ENCODE peak calls at places on chromosomes 12 and 14, in six cellular contexts. Y is cardiac muscle cell, G is lower lobe of right lung, J is spleen, P is tibial artery, W is heart left ventricle. B is an unnamed sample.

GRCh38 chr12:6074394-6074793 is 50.1 kb downstream of the VWF start:
- DNase-seq in Y (no peak), G (no peak), J (peak; percentile 46), P (no peak), W (no peak), B (peak; percentile 8)

GRCh38 chr12:78470354-78471195 is 394.0 kb upstream of the SYT1 start:
- DNase-seq in Y (peak; percentile 23), P (no peak), J (no peak), W (no peak), G (no peak), B (no peak)

GRCh38 chr12:110223777-110224378 is 57.2 kb upstream of the ATP2A2 start:
- DNase-seq in G (no peak), W (no peak), Y (no peak), J (no peak), P (no peak), B (no peak)

GRCh38 chr12:124408822-124409517 is 114.1 kb downstream of the RFLNA start:
- DNase-seq in J (no peak), W (no peak), G (no peak), P (no peak), Y (no peak), B (no peak)

GRCh38 chr12:76586764-76587395 is 27.3 kb upstream of the OSBPL8 start:
- DNase-seq in G (no peak), P (no peak), W (no peak), J (no peak), Y (peak; percentile 38), B (no peak)

GRCh38 chr12:66409195-66409871 is 107.0 kb downstream of the HELB start:
- DNase-seq in J (no peak), G (no peak), P (no peak), Y (peak; percentile 42), W (no peak), B (no peak)

GRCh38 chr14:61564623-61565091 is 130.7 kb upstream of the HIF1A start:
- DNase-seq in J (no peak), Y (no peak), P (no peak), W (no peak), G (no peak), B (no peak)

GRCh38 chr12:25960176-25960575 is 1.7 kb downstream of the RASSF8 start:
- DNase-seq in W (peak; percentile 45), G (no peak), Y (peak; percentile 35), P (peak; percentile 51), J (no peak), B (peak; percentile 29)

GRCh38 chr14:39268393-39268792 is 34.7 kb downstream of the MIA2 start:
- DNase-seq in Y (peak; percentile 37), J (no peak), G (no peak), P (no peak), W (no peak), B (no peak)

GRCh38 chr14:82366803-82367202 is 833.1 kb upstream of the SEL1L start:
- DNase-seq in G (no peak), J (no peak), W (no peak), Y (peak; percentile 14), P (no peak), B (no peak)

GRCh38 chr12:95218852-95219171 is 1.2 kb downstream of the VEZT start:
- DNase-seq in Y (peak; percentile 15), J (peak; percentile 38), P (no peak), G (no peak), W (no peak), B (no peak)

GRCh38 chr12:116172224-116172849 is 105.2 kb downstream of the MED13L start:
- DNase-seq in P (no peak), W (no peak), G (no peak), Y (no peak), J (no peak), B (no peak)

GRCh38 chr14:75247286-75247922 is 31.2 kb upstream of the FOS start:
- DNase-seq in G (peak; percentile 7), J (no peak), Y (no peak), P (no peak), W (no peak), B (no peak)

DNA sequence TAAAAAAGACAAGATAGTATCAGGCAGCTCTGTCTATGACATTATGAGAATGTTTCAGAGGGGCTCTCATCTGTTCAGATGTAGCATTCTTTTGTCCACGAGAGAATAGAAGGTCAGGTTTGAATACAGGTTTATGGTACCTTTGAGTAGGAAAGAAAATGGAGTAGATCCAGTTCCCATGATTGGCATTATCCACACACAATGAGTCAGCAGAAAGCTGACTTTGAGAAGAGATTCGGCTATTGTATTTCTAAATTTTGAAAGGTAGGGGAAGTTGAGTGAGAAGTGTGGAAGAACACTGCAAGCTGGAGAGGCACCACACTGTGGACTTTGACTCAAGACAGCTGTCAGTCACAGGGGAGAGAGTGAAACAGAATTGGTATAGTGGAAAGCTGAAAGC is 135.4 kb downstream of the SYT10 start:
- DNase-seq in W (no peak), Y (no peak), P (no peak), J (no peak), G (no peak), B (no peak)
- H3K9me3 ChIP-seq in W (no peaks in the 10 kb centered on the region), Y (no peaks in the 10 kb centered on the region), P (no peaks in the 10 kb centered on the region), J (no peaks in the 10 kb centered on the region), G (peaks cover 7% of the 10 kb centered on the region), B (peaks cover 28% of the 10 kb centered on the region)

DNA sequence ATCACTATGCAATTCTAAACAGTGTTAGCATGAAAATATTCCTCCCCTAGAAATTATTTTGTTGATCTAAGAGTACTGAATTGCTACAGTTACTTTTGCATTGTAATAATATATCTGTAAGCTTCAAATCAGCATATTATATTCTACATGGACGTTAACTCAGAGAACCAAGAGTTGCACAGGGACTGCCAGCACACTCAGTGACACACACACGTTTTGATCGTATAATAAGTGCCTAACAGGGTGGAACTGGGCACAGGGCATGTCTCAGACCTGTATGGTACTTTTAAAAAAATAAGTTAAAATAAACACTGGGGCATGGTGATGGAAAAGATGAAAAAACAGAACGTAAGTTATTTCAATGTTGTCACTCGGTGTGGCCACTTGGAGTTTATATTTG is 451.6 kb downstream of the RGS6 start:
- DNase-seq in J (no peak), G (no peak), Y (no peak), P (no peak), W (no peak), B (no peak)
- H3K4me3 ChIP-seq in J (no peak overlapping the region), G (no peak overlapping the region), Y (no peak overlapping the region), P (no peak overlapping the region), W (no peak overlapping the region), B (no peak overlapping the region)

DNA sequence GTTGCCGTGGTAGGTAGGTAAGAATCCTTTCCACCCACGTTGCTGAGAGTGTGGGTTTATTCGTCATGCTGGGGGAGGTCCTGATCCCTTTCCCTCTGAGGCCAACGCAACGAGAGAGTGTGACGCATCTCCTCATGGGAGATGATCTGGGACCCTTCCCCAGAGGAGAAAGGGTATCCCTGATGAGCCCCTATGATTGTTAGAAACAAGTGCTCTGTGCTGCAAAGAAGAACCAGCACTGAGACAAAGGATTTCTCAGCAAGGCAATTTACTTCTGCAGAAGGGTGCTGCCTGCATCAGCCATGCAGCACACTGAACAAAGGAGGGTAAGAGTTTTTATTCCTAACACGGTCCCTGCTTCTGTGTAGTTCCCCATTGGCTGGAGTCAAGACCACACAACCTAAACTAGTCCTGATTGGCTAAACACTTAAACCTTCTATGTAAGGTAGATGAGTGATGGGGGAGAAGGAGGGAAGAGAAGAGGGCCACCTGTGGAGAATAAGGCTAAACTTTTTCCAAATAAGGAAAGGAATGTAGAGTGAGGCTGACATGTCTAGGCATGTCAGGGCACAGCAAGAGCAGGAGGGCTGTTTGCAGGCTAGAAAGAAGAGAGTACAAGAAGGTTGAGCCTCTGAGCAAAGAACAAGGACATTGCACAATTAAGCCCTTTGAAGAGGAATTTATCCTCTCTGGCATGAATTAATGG is 21.3 kb downstream of the CLEC2A start:
- DNase-seq in Y (no peak), G (no peak), W (no peak), J (no peak), P (no peak), B (no peak)
- H3K27ac ChIP-seq in Y (no peak overlapping the region), G (no peak overlapping the region), W (no peak overlapping the region), J (no peak overlapping the region), P (no peak overlapping the region), B (no peak overlapping the region)

GRCh38 chr12:107845226-107845979 is 70.9 kb downstream of the ASCL4 start:
- DNase-seq in W (no peak), P (no peak), G (no peak), J (no peak), Y (no peak), B (no peak)

GRCh38 chr12:107847430-107847829 is 72.9 kb downstream of the ASCL4 start:
- DNase-seq in J (no peak), G (no peak), W (no peak), Y (no peak), P (no peak), B (no peak)

GRCh38 chr12:107847830-107848229 is 73.3 kb downstream of the ASCL4 start:
- DNase-seq in G (no peak), J (no peak), Y (no peak), W (no peak), P (peak; percentile 31), B (no peak)

GRCh38 chr12:107844312-107844921 is 69.9 kb downstream of the ASCL4 start:
- DNase-seq in J (no peak), W (no peak), P (no peak), Y (peak; percentile 24), G (no peak), B (no peak)

GRCh38 chr12:107845980-107846659 is 71.6 kb downstream of the ASCL4 start:
- DNase-seq in Y (no peak), P (no peak), G (no peak), W (no peak), J (no peak), B (no peak)
- H3K9me3 ChIP-seq in Y (no peaks in the 10 kb centered on the region), P (no peaks in the 10 kb centered on the region), G (no peaks in the 10 kb centered on the region), W (no peaks in the 10 kb centered on the region), J (no peaks in the 10 kb centered on the region), B (no peaks in the 10 kb centered on the region)

DNA sequence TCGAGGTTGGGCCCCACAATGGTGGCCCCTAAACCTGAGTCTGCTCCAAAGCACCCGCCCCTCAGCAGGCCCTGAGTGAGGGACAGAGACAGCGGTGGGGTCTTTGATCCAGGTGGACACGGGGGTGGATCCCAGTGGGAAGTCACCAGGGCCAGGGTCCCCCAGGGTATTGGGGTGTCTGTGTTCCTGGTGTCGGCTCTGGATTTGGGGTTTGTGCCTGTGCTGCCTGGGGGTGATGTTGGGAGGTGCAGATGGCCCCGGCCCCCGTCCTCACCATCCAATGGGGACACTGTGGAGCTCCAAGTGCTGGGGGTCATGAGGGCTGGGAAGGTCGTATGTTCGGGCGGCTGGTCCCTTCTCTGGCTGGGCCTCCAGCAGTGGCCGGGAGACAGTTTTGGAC is 354.2 kb downstream of the TMEM121 start:
- DNase-seq in J (peak; percentile 40), G (peak; percentile 42), P (peak; percentile 9), W (peak; percentile 21), Y (no peak), B (no peak)
- H3K4me3 ChIP-seq in J (no peak overlapping the region), G (no peak overlapping the region), P (no peak overlapping the region), W (no peak overlapping the region), Y (no peak overlapping the region), B (no peak overlapping the region)

GRCh38 chr12:106094304-106094703 is 44.5 kb downstream of the NUAK1 start:
- DNase-seq in G (no peak), W (no peak), Y (no peak), J (no peak), P (no peak), B (no peak)
- H3K27ac ChIP-seq in G (no peak overlapping the region), W (no peak overlapping the region), Y (no peak overlapping the region), J (no peak overlapping the region), P (peak overlapping the region; percentile 78), B (peak overlapping the region; percentile 93)